ENCODE peak calls at places on chromosomes 7 and 10, in four cellular contexts. T is sigmoid colon, N is fibroblast of mammary gland, V is osteoblast. Y is an unnamed sample.

GRCh38 chr10:89563861-89564478 is 28.6 kb upstream of the SLC16A12 start:
- DNase-seq in T (no peak), V (no peak), N (peak), Y (no peak)

GRCh38 chr7:151381333-151382078 is 28.3 kb downstream of the WDR86 start:
- DNase-seq in N (no peak), T (no peak), V (peak), Y (no peak)

GRCh38 chr7:70673833-70674232 is 458.1 kb upstream of the GALNT17 start:
- DNase-seq in N (no peak), T (no peak), V (no peak), Y (no peak)

GRCh38 chr10:84762754-84763394 is 434.5 kb downstream of the CCSER2 start:
- DNase-seq in N (no peak), T (no peak), V (no peak), Y (no peak)

GRCh38 chr10:89215511-89215910 is 8.4 kb upstream of the CH25H start:
- DNase-seq in T (no peak), V (no peak), N (no peak), Y (no peak)

GRCh38 chr7:15011289-15011688 is 108.7 kb upstream of the DGKB start:
- DNase-seq in N (no peak), T (no peak), V (no peak), Y (no peak)

GRCh38 chr10:28559661-28560060 is 26.7 kb downstream of the WAC start:
- DNase-seq in T (no peak), N (peak), V (no peak), Y (no peak)

GRCh38 chr7:99949645-99950228 is 20.3 kb upstream of the GJC3 start:
- DNase-seq in N (peak), V (no peak), T (no peak), Y (no peak)

GRCh38 chr7:23470290-23471089 is at the start of gene IGF2BP3:
- DNase-seq in N (peak), V (peak), T (no peak), Y (peak)

GRCh38 chr7:95921543-95921942 is 149.2 kb downstream of the DYNC1I1 start:
- DNase-seq in V (no peak), T (no peak), N (peak), Y (no peak)

GRCh38 chr10:89213191-89213808 is 6.2 kb upstream of the CH25H start:
- DNase-seq in V (peak), T (no peak), N (peak), Y (no peak)

GRCh38 chr7:141663081-141663510 is 38.9 kb downstream of the DENND11 start:
- DNase-seq in V (peak), N (peak), T (no peak), Y (no peak)

GRCh38 chr7:143384741-143385631 is 3.8 kb downstream of the ZYX start:
- DNase-seq in V (peak), T (peak), N (peak), Y (no peak)

GRCh38 chr7:74051629-74052410 is 23.8 kb downstream of the ELN start:
- DNase-seq in V (peak), T (no peak), N (peak), Y (peak)

GRCh38 chr7:54788664-54789063 is 29.7 kb upstream of the SEC61G start:
- DNase-seq in V (peak), T (peak), N (peak), Y (peak)

GRCh38 chr7:66539948-66540375 is 88.7 kb upstream of the KCTD7 start:
- DNase-seq in V (no peak), T (no peak), N (no peak), Y (no peak)

GRCh38 chr7:113824117-113824823 is 94.5 kb downstream of the PPP1R3A start:
- DNase-seq in V (no peak), T (no peak), N (no peak), Y (no peak)

GRCh38 chr7:54811925-54812264 is 52.9 kb upstream of the SEC61G start:
- DNase-seq in N (peak), T (no peak), V (no peak), Y (peak)

GRCh38 chr7:115724400-115725056 is 306.0 kb downstream of the TFEC start:
- DNase-seq in V (no peak), T (no peak), N (no peak), Y (no peak)

GRCh38 chr7:18202315-18203045 is 174.8 kb upstream of the PRPS1L1 start:
- DNase-seq in V (no peak), T (no peak), N (no peak), Y (no peak)

GRCh38 chr7:149334930-149335329 is 72.9 kb downstream of the ZNF783 start:
- DNase-seq in V (no peak), N (no peak), T (no peak), Y (no peak)

GRCh38 chr7:94418851-94419250 is 24.2 kb downstream of the COL1A2 start:
- DNase-seq in T (no peak), N (peak), V (no peak), Y (no peak)

GRCh38 chr7:131327049-131327625 is 539 bp upstream of the MKLN1 start:
- DNase-seq in V (peak), T (no peak), N (peak), Y (peak)

GRCh38 chr7:51633006-51633405 is 316.4 kb upstream of the COBL start:
- DNase-seq in T (no peak), V (no peak), N (no peak), Y (no peak)

GRCh38 chr7:98212532-98213041 is 1.3 kb downstream of the BHLHA15 start:
- DNase-seq in N (no peak), T (peak), V (peak), Y (no peak)

GRCh38 chr7:8724080-8724718 is 290.8 kb downstream of the NXPH1 start:
- DNase-seq in V (no peak), N (no peak), T (no peak), Y (peak)

GRCh38 chr7:45712872-45713668 is 138.9 kb downstream of the ADCY1 start:
- DNase-seq in N (no peak), V (no peak), T (no peak), Y (no peak)

GRCh38 chr7:131225619-131226101 is 102.0 kb upstream of the MKLN1 start:
- DNase-seq in V (peak), N (peak), T (peak), Y (peak)

GRCh38 chr10:102752934-102753664 is 9.4 kb downstream of the WBP1L start:
- DNase-seq in T (peak), N (peak), V (peak), Y (peak)

GRCh38 chr7:98250789-98251188 is 1.2 kb downstream of the TECPR1 start:
- DNase-seq in T (no peak), V (peak), N (no peak), Y (no peak)

GRCh38 chr7:150936018-150936417 is 42.1 kb downstream of the KCNH2 start:
- DNase-seq in N (no peak), V (peak), T (no peak), Y (no peak)

DNA sequence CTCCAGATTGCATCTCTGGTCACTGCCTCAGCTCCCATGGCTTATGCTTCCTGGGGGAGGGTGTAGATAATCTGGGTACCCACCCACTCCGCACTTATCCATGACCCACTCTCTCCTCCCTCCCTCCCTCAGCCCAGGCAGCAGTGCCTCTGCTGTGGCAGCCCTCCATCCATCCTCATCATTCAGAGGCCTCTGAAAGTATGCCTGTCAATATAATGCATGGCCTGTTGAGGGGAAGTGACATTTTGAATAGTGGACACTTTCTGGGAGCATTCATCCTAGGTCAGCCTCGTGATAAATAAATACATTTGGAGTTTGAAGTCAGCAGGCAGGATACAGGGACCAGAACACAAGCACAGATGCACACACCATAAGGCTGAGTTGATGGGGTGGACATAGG is 23.2 kb downstream of the ZNF503 start:
- DNase-seq in T (no peak), N (no peak), V (no peak), Y (no peak)
- H3K4me3 ChIP-seq in T (no peak), N (no peak), V (no peak), Y (no peak)

GRCh38 chr10:75108684-75109458 is 2.6 kb upstream of the SAMD8 start:
- DNase-seq in N (no peak), V (peak), T (no peak), Y (peak)
- H3K4me3 ChIP-seq in N (no peak), V (no peak), T (no peak), Y (no peak)

DNA sequence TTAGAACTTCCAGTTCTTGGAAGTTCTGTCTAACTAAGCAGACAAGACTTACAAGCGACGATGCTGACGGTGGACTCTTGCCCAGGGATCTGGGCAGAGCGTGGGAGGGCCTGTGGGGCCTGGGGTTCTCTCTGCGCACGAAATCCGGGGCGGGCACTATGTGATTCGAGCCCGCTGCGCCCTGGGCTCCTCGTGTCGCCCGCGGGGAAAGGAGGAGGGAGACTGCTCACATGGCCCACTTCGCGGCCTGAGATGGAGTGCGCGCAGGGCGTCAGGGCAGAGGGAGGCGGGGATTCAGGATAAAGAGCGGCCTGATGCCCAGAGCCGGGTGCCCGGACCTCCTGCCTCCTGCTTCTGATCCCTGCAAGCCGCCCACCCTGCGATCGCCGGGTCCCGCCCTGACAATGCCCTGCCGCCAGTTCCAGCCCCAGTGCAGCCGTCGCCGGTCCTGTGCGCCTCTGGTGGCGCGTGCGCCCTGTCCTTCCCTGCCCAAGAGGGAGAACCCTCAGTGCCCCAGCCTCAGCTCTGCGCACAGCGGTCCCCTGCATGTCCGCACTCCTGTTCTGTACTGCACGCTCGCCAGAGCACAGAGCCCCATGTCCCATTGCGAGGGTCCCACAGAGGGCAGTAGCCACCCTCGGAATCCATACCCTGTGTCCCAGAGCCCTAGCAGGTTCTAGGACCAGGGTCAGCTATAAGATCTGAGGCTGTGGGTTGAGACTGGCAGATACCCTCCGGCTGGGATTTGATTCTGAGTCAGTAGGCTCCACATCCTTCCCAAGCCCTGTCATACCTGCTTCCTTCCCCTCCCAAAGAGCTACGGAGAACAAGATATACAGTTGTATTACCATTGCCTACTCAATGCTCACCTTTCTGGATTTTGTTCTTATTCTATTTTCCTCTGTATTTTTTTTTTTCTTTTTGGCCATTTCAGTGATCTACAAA is 99.4 kb upstream of the TMEM106B start:
- DNase-seq in V (peak), T (peak), N (peak), Y (peak)
- H3K4me3 ChIP-seq in V (peak), T (peak), N (no peak), Y (peak)

GRCh38 chr10:22335204-22335956 is 9.9 kb upstream of the SPAG6 start:
- DNase-seq in N (peak), T (peak), V (peak), Y (no peak)
- H3K4me3 ChIP-seq in N (peak), T (peak), V (peak), Y (no peak)

GRCh38 chr10:132186488-132187413 is at the start of gene DPYSL4:
- DNase-seq in T (no peak), V (peak), N (no peak), Y (peak)

GRCh38 chr10:132185601-132186487 is 904 bp upstream of the DPYSL4 start:
- DNase-seq in T (no peak), N (no peak), V (peak), Y (no peak)

GRCh38 chr10:132189016-132189415 is 2.3 kb downstream of the DPYSL4 start:
- DNase-seq in N (no peak), V (no peak), T (no peak), Y (no peak)

GRCh38 chr10:132188331-132188730 is 1.6 kb downstream of the DPYSL4 start:
- DNase-seq in N (no peak), T (no peak), V (no peak), Y (no peak)

GRCh38 chr10:132187421-132188138 is 832 bp downstream of the DPYSL4 start:
- DNase-seq in N (no peak), T (no peak), V (peak), Y (peak)
- H3K4me3 ChIP-seq in N (no peak), T (peak), V (peak), Y (peak)

GRCh38 chr10:51367120-51367519 is 292.8 kb downstream of the PRKG1 start:
- DNase-seq in T (no peak), V (no peak), N (no peak), Y (no peak)
- H3K4me3 ChIP-seq in T (no peak), V (peak), N (no peak), Y (no peak)

GRCh38 chr7:1076184-1077072 is 11.5 kb upstream of the GPER1 start:
- DNase-seq in T (no peak), N (peak), V (peak), Y (no peak)
- H3K4me3 ChIP-seq in T (no peak), N (no peak), V (peak), Y (no peak)

Y was measured in MG63.